ENCODE peak calls at places on chromosomes 6 and 20, in nine cellular contexts. E is fibroblast of lung; W is neural progenitor cell; Y is CD8-positive, alpha-beta T cell; L is IMR-90; T is astrocyte; J is left ventricle myocardium inferior; F is lower lobe of right lung; B is mammary epithelial cell. D is an unnamed sample. For H3K36me3, the result is how much of the 10 kb centered on the place peaks cover.

GRCh38 chr20:1718604-1719384 is 61.2 kb upstream of the SIRPG start:
- DNase-seq in E (peak), W (no peak), Y (no peak), L (peak), T (peak), J (no peak), F (no peak), B (peak), D (peak)

GRCh38 chr6:39420300-39421265 is 98.1 kb upstream of the KCNK16 start:
- DNase-seq in E (peak), W (no peak), Y (no peak), L (peak), T (peak), J (no peak), F (no peak), B (no peak), D (no peak)

GRCh38 chr20:15242773-15243172 is 905.4 kb upstream of the FLRT3 start:
- DNase-seq in E (no peak), W (no peak), Y (no peak), L (no peak), T (no peak), J (no peak), F (no peak), B (no peak), D (no peak)

GRCh38 chr6:79718509-79719247 is 87.5 kb downstream of the SH3BGRL2 start:
- DNase-seq in E (peak), W (no peak), Y (no peak), L (peak), T (peak), J (no peak), F (no peak), B (no peak), D (no peak)

GRCh38 chr20:16541226-16541625 is 32.0 kb downstream of the KIF16B start:
- DNase-seq in E (no peak), W (no peak), Y (no peak), L (no peak), T (no peak), J (peak), F (no peak), B (no peak), D (no peak)

GRCh38 chr6:137378100-137378390 is 116.1 kb downstream of the OLIG3 start:
- DNase-seq in E (no peak), W (no peak), Y (no peak), L (no peak), T (no peak), J (no peak), F (no peak), B (no peak), D (no peak)

GRCh38 chr6:108116424-108116780 is 41.9 kb upstream of the OSTM1 start:
- DNase-seq in E (no peak), W (no peak), Y (no peak), L (no peak), T (no peak), J (no peak), F (no peak), B (no peak), D (no peak)

GRCh38 chr6:21594427-21595264 is 1.1 kb downstream of the SOX4 start:
- DNase-seq in E (peak), W (peak), Y (peak), L (peak), T (peak), J (peak), F (peak), B (peak), D (peak)

GRCh38 chr20:53642196-53643030 is 48.8 kb upstream of the ZNF217 start:
- DNase-seq in E (no peak), W (peak), Y (peak), L (peak), T (peak), J (no peak), F (no peak), B (peak), D (peak)

GRCh38 chr6:125950293-125950692 is 6.3 kb upstream of the HINT3 start:
- DNase-seq in E (peak), W (peak), Y (no peak), L (peak), T (peak), J (no peak), F (no peak), B (peak), D (no peak)

GRCh38 chr20:21826946-21827345 is 121.5 kb downstream of the PAX1 start:
- DNase-seq in E (no peak), W (peak), Y (no peak), L (no peak), T (no peak), J (no peak), F (no peak), B (no peak), D (no peak)

GRCh38 chr20:52763321-52763853 is 208.8 kb upstream of the TSHZ2 start:
- DNase-seq in E (no peak), W (no peak), Y (no peak), L (no peak), T (no peak), J (no peak), F (no peak), B (no peak), D (no peak)

GRCh38 chr6:143125896-143126573 is 65.3 kb downstream of the AIG1 start:
- DNase-seq in E (no peak), W (no peak), Y (no peak), L (no peak), T (peak), J (no peak), F (no peak), B (no peak), D (no peak)

GRCh38 chr6:130575971-130576370 is 210.2 kb downstream of the TMEM200A start:
- DNase-seq in E (no peak), W (no peak), Y (peak), L (no peak), T (no peak), J (no peak), F (no peak), B (no peak), D (no peak)

GRCh38 chr6:148332088-148332487 is 10.6 kb upstream of the SASH1 start:
- DNase-seq in E (no peak), W (no peak), Y (no peak), L (no peak), T (no peak), J (no peak), F (no peak), B (peak), D (no peak)

GRCh38 chr6:51989789-51990188 is 97.6 kb downstream of the PKHD1 start:
- DNase-seq in E (no peak), W (no peak), Y (no peak), L (no peak), T (no peak), J (no peak), F (no peak), B (no peak), D (no peak)

GRCh38 chr6:26240157-26240980 is 124.6 kb upstream of the BTN3A2 start:
- DNase-seq in E (peak), W (peak), Y (peak), L (peak), T (peak), J (peak), F (peak), B (peak), D (peak)

GRCh38 chr20:33531047-33531877 is 41.4 kb downstream of the CBFA2T2 start:
- DNase-seq in E (peak), W (peak), Y (no peak), L (peak), T (peak), J (no peak), F (no peak), B (no peak), D (no peak)

GRCh38 chr20:33537608-33538007 is 47.7 kb downstream of the CBFA2T2 start:
- DNase-seq in E (no peak), W (no peak), Y (no peak), L (no peak), T (no peak), J (no peak), F (no peak), B (no peak), D (no peak)

DNA sequence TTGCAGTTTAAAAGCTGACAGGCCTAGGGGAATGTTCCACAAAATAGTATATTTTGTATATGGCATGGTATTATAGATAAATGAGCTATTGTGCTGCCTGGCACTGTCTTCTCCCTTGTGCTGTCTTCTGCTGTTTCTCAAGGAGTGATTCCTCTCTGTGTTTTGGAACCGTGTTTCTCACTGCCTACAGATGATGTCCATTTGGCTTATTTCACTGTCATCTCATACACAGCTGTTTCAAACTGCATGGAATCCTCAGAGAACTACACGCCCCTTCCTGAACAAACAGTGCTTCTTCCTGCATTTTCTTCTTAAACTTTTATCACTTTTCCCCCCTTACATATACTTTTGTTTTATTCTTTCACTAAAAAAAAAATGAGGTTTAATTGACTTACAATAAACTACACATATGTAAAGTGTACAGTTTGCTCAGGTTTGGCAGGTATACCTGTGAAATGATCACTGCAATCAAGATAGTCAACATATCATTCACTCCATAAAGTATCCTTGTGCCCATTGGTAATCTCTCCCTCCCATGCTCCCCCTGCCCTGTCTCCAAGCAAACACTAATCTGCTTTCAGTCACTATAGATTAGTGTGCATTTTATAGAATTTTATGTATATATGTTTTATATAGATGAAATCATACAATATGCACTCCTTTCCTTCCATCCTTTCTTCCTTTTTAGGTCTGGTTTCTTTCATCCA is 43.0 kb downstream of the CBFA2T2 start:
- DNase-seq in E (peak), W (no peak), Y (no peak), L (peak), T (no peak), J (no peak), F (no peak), B (no peak), D (no peak)
- H3K27ac ChIP-seq in E (no peak), W (no peak), Y (no peak), L (peak), T (no peak), J (peak), F (no peak), B (no peak), D (no peak)

GRCh38 chr20:9916776-9917175 is 77.9 kb upstream of the PAK5 start:
- DNase-seq in E (no peak), W (no peak), Y (no peak), L (no peak), T (peak), J (no peak), F (no peak), B (no peak), D (no peak)

GRCh38 chr20:9909167-9909566 is 70.3 kb upstream of the PAK5 start:
- DNase-seq in E (no peak), W (no peak), Y (no peak), L (no peak), T (no peak), J (no peak), F (no peak), B (no peak), D (no peak)

GRCh38 chr20:9911519-9911918 is 72.6 kb upstream of the PAK5 start:
- DNase-seq in E (no peak), W (no peak), Y (no peak), L (no peak), T (no peak), J (no peak), F (no peak), B (no peak), D (no peak)

GRCh38 chr20:9912290-9912689 is 73.4 kb upstream of the PAK5 start:
- DNase-seq in E (no peak), W (peak), Y (no peak), L (no peak), T (no peak), J (no peak), F (no peak), B (no peak), D (no peak)

GRCh38 chr20:9912858-9913434 is 74.1 kb upstream of the PAK5 start:
- DNase-seq in E (peak), W (peak), Y (peak), L (peak), T (peak), J (no peak), F (peak), B (peak), D (no peak)
- TF ChIP-seq CTCF in E (peak), W (peak), Y (peak), L (peak), T (peak), J (peak), F (peak), B (peak), D (peak)

GRCh38 chr6:15499591-15499990 is 163.2 kb downstream of the DTNBP1 start:
- DNase-seq in E (no peak), W (no peak), Y (no peak), L (no peak), T (no peak), J (no peak), F (no peak), B (no peak), D (no peak)

GRCh38 chr6:15500901-15501805 is 161.7 kb downstream of the DTNBP1 start:
- DNase-seq in E (no peak), W (no peak), Y (no peak), L (no peak), T (no peak), J (no peak), F (no peak), B (no peak), D (peak)

GRCh38 chr6:15498640-15499039 is 164.2 kb downstream of the DTNBP1 start:
- DNase-seq in E (no peak), W (no peak), Y (no peak), L (no peak), T (peak), J (no peak), F (no peak), B (peak), D (peak)

GRCh38 chr6:15499125-15499524 is 163.7 kb downstream of the DTNBP1 start:
- DNase-seq in E (no peak), W (no peak), Y (no peak), L (no peak), T (no peak), J (no peak), F (no peak), B (no peak), D (no peak)

GRCh38 chr6:15500078-15500740 is 162.6 kb downstream of the DTNBP1 start:
- DNase-seq in E (no peak), W (no peak), Y (no peak), L (no peak), T (no peak), J (no peak), F (no peak), B (no peak), D (peak)
- H3K36me3 ChIP-seq in E (under half), W (under half), Y (under half), L (under half), T (under half), J (under half), F (half or more), B (under half), D (under half)

GRCh38 chr6:133132583-133132982 is 108.6 kb upstream of the EYA4 start:
- DNase-seq in E (peak), W (peak), Y (no peak), L (no peak), T (no peak), J (no peak), F (no peak), B (no peak), D (no peak)
- H3K27ac ChIP-seq in E (no peak), W (no peak), Y (no peak), L (no peak), T (no peak), J (peak), F (no peak), B (no peak), D (no peak)

GRCh38 chr6:117280922-117281321 is 15.6 kb downstream of the VGLL2 start:
- DNase-seq in E (no peak), W (no peak), Y (no peak), L (no peak), T (no peak), J (no peak), F (no peak), B (no peak), D (no peak)
- TF ChIP-seq CTCF in E (no peak), W (peak), Y (no peak), L (peak), T (peak), J (peak), F (peak), B (peak), D (no peak)

GRCh38 chr6:7406743-7407142 is 17.1 kb downstream of the RIOK1 start:
- DNase-seq in E (no peak), W (no peak), Y (no peak), L (peak), T (no peak), J (no peak), F (no peak), B (no peak), D (no peak)

GRCh38 chr6:7402746-7403145 is 13.1 kb downstream of the RIOK1 start:
- DNase-seq in E (no peak), W (no peak), Y (no peak), L (no peak), T (no peak), J (no peak), F (no peak), B (no peak), D (no peak)

GRCh38 chr6:7404546-7404945 is 14.9 kb downstream of the RIOK1 start:
- DNase-seq in E (no peak), W (no peak), Y (no peak), L (no peak), T (no peak), J (no peak), F (no peak), B (no peak), D (no peak)

GRCh38 chr6:7401103-7401502 is 11.5 kb downstream of the RIOK1 start:
- DNase-seq in E (no peak), W (no peak), Y (no peak), L (peak), T (peak), J (no peak), F (no peak), B (peak), D (no peak)
- H3K36me3 ChIP-seq in E (under half), W (under half), Y (under half), L (under half), T (under half), J (half or more), F (half or more), B (under half), D (under half)

GRCh38 chr6:27956941-27957340 is at the start of gene OR2B6:
- DNase-seq in E (no peak), W (no peak), Y (no peak), L (no peak), T (no peak), J (no peak), F (no peak), B (no peak), D (no peak)

GRCh38 chr6:27957526-27957925 is 485 bp downstream of the OR2B6 start:
- DNase-seq in E (no peak), W (no peak), Y (no peak), L (no peak), T (no peak), J (no peak), F (no peak), B (no peak), D (no peak)

GRCh38 chr6:27966044-27966443 is 9.0 kb downstream of the OR2B6 start:
- DNase-seq in E (no peak), W (no peak), Y (no peak), L (no peak), T (no peak), J (no peak), F (no peak), B (no peak), D (no peak)

GRCh38 chr6:27966816-27967426 is 9.9 kb downstream of the OR2B6 start:
- DNase-seq in E (no peak), W (no peak), Y (no peak), L (no peak), T (no peak), J (no peak), F (no peak), B (no peak), D (no peak)

GRCh38 chr6:27962506-27962905 is 5.5 kb downstream of the OR2B6 start:
- DNase-seq in E (no peak), W (no peak), Y (no peak), L (no peak), T (no peak), J (no peak), F (no peak), B (no peak), D (no peak)
- H3K27ac ChIP-seq in E (no peak), W (no peak), Y (no peak), L (no peak), T (no peak), J (no peak), F (no peak), B (no peak), D (no peak)

GRCh38 chr6:43060034-43060754 is 763 bp downstream of the KLC4 start:
- DNase-seq in E (peak), W (no peak), Y (no peak), L (no peak), T (no peak), J (no peak), F (peak), B (peak), D (peak)

GRCh38 chr6:43059168-43060033 is at the start of the genes KLC4 and MRPL2:
- DNase-seq in E (peak), W (peak), Y (peak), L (peak), T (peak), J (peak), F (peak), B (peak), D (peak)

GRCh38 chr6:43060755-43061633 is 1.6 kb downstream of the KLC4 start:
- DNase-seq in E (no peak), W (no peak), Y (no peak), L (no peak), T (no peak), J (no peak), F (no peak), B (no peak), D (no peak)

GRCh38 chr6:43062818-43063217 is 3.4 kb downstream of the KLC4 start:
- DNase-seq in E (no peak), W (no peak), Y (no peak), L (no peak), T (no peak), J (no peak), F (no peak), B (no peak), D (no peak)

GRCh38 chr6:43061861-43062260 is 2.4 kb downstream of the KLC4 start:
- DNase-seq in E (peak), W (no peak), Y (no peak), L (peak), T (peak), J (no peak), F (no peak), B (no peak), D (no peak)
- TF ChIP-seq CTCF in E (no peak), W (no peak), Y (no peak), L (peak), T (no peak), J (no peak), F (no peak), B (no peak), D (no peak)

DNA sequence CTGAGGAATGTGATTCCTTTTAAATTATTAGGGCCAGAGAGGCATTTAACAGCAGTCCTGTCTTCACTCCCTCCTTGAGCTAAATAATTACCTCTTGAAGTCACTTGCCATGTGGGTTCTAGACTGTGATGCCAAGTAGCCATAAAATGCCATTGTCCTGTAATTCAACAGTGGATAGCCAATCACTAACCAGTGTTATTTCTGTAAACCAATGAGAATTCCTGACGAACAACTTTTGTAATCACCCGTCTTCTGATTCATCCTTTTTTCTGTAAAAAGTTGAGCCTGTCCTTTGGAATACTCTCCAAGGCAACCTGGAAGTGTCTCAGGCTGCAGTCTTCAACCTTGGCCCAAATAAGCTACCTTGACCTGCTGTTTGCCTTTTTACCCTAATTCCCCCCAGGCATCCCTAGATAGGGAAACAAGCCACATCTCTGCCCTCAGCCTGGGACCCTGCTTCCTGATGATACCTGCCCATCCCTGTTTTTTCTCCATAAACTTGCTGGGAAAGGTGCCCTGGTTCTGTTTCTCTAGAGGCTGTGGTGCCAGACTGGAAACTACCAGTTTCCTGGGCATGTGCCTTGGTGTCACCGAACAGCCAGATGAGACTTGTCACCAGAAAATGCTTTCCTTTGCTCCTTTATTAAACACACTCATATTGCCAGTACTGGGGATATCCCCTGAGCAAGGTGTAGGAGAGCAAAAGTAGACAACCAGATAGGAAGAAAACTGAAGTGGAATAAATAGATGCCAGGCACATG is 16.6 kb downstream of the SRSF3 start:
- DNase-seq in E (no peak), W (no peak), Y (no peak), L (no peak), T (peak), J (no peak), F (peak), B (no peak), D (no peak)
- H3K36me3 ChIP-seq in E (under half), W (under half), Y (under half), L (under half), T (under half), J (half or more), F (half or more), B (under half), D (half or more)

D was measured in left lung.